ENCODE peak calls at places on chromosomes 5 and 9, in four cellular contexts. N is K562, V is heart left ventricle, P is breast epithelium. C is an unnamed sample.

GRCh38 chr9:124126571-124127289 is 115.2 kb downstream of the LHX2 start:
- DNase-seq in P (peak; percentile 75), N (peak; percentile 83), V (peak; percentile 67), C (peak; percentile 90)

GRCh38 chr9:125549465-125550215 is 157.4 kb downstream of the MAPKAP1 start:
- DNase-seq in V (peak; percentile 66), N (no peak), P (no peak), C (no peak)

GRCh38 chr5:82165740-82166530 is 112.2 kb downstream of the RPS23 start:
- DNase-seq in V (peak; percentile 79), N (peak; percentile 76), P (no peak), C (no peak)

GRCh38 chr5:83720805-83721431 is at the start of gene HAPLN1:
- DNase-seq in N (no peak), P (no peak), V (peak; percentile 21), C (peak; percentile 27)

GRCh38 chr5:58450018-58450417 is 9.9 kb downstream of the PLK2 start:
- DNase-seq in P (no peak), V (no peak), N (no peak), C (no peak)

GRCh38 chr9:129370770-129371169 is 192.7 kb upstream of the IER5L start:
- DNase-seq in V (no peak), P (no peak), N (no peak), C (no peak)

GRCh38 chr5:147740864-147741263 is 41.7 kb downstream of the JAKMIP2 start:
- DNase-seq in N (no peak), P (no peak), V (no peak), C (no peak)

GRCh38 chr9:89177401-89178161 is 1.0 kb downstream of the SHC3 start:
- DNase-seq in V (no peak), N (no peak), P (no peak), C (no peak)

GRCh38 chr5:136094189-136094912 is 38.3 kb upstream of the SMAD5 start:
- DNase-seq in P (no peak), N (no peak), V (no peak), C (no peak)

GRCh38 chr5:142871056-142871879 is 101.1 kb downstream of the ARHGAP26 start:
- DNase-seq in N (no peak), P (no peak), V (no peak), C (no peak)
- TF ChIP-seq POLR2A in N (no peak), P (no peak), V (no peak), C (no peak)

GRCh38 chr9:70170151-70170795 is 88.5 kb upstream of the SMC5 start:
- DNase-seq in V (no peak), P (no peak), N (no peak), C (no peak)
- TF ChIP-seq POLR2A in V (no peak), P (no peak), N (no peak), C (no peak)

DNA sequence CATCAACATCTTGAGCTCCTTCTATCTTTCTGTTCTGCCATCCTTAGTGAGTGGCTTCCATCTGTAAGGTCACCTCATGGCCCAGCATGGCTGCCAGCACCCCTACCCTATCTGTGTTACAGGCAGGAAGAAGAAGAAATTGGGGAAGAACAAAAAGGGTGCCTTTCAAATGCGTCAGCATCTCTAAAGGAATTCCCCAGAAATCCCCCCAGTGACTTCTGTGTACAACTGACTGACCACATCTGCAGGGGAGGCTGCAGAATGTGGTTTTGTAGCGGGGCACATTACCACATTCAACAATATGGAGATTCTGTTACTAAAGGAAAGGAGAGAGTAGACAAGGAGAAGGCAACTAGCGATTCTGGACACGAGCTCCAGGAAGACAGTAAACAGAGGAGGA is 40.1 kb downstream of the ALG2 start:
- DNase-seq in V (no peak), N (no peak), P (no peak), C (no peak)
- TF ChIP-seq POLR2A in V (no peak), N (no peak), P (no peak), C (no peak)

DNA sequence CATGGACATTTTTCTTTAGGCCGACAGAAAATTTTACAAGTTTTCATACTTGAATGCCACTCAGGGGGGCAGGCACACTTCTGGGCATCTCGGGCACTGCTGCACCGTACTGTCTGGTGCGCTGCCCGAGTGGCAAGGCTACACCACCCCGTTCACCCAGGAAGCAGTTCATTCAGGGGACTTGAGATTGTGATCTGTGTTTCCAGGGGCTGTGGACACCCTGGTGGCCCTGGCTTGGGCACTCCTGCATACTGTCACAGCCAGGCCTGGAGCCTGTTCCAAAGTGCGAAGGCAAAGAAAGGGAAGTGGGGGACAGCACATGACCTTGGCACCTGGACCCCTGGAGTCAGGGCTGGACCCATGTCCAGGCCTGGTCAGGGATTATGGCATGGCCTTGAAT is 197.6 kb downstream of the PAX5 start:
- DNase-seq in P (no peak), V (no peak), N (no peak), C (no peak)
- TF ChIP-seq POLR2A in P (no peak), V (no peak), N (no peak), C (no peak)

DNA sequence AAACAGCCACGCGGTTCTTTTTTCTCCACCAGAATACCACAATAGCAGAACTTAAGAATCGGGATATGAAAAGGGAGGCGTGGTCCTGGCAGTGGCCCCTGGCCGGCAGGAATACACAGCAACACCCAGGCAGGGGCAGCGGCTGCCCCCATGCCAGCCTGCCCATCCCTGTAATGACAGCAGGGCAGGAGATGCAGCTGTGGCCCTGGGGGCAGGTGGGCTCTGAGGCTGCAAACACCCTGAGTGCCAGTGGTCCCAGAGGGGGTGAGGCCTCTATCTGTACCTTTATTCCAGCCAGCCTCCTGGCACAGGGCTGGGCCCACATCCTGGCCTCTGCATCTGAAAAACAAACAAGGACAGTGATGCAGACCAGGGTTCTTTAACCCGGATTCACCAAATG is 12.4 kb downstream of the DIPK1B start:
- DNase-seq in P (no peak), N (no peak), V (no peak), C (no peak)
- TF ChIP-seq POLR2A in P (no peak), N (no peak), V (no peak), C (no peak)

DNA sequence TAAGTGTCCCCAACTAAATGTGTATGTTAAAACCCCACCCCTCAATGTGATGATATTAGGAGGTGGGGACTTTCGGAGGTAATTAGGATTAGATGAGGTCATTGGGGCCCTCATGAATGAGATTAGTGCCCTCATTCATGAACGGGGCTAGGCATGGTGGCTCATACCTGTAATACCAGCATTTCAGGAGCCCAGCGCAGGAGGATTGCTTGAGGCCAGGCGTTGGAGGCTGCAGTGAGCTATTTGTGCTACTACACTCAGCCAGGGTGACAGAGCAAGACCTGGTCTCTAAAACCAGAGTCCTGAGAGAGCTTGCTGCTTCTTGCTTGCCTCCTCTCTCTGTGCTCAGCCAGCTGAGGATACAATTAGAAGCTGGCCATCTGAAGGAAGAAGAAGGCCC is 62.1 kb upstream of the HSPA9 start:
- DNase-seq in P (no peak), V (no peak), N (no peak), C (no peak)
- TF ChIP-seq POLR2A in P (no peak), V (no peak), N (no peak), C (no peak)

GRCh38 chr9:70412678-70413426 is 1.6 kb downstream of the KLF9 start:
- DNase-seq in V (peak; percentile 95), N (peak; percentile 59), P (peak; percentile 92), C (peak; percentile 71)

GRCh38 chr9:70409800-70410199 is 4.7 kb downstream of the KLF9 start:
- DNase-seq in P (no peak), V (no peak), N (no peak), C (no peak)

GRCh38 chr9:70411930-70412677 is 2.4 kb downstream of the KLF9 start:
- DNase-seq in N (peak; percentile 89), P (peak; percentile 62), V (peak; percentile 86), C (peak; percentile 96)

GRCh38 chr9:70410368-70410767 is 4.1 kb downstream of the KLF9 start:
- DNase-seq in V (no peak), N (no peak), P (no peak), C (no peak)

GRCh38 chr9:70411141-70411929 is 3.1 kb downstream of the KLF9 start:
- DNase-seq in N (peak; percentile 45), P (no peak), V (peak; percentile 75), C (peak; percentile 81)
- TF ChIP-seq POLR2A in N (peak; percentile 53), P (peak; percentile 40), V (no peak), C (no peak)

DNA sequence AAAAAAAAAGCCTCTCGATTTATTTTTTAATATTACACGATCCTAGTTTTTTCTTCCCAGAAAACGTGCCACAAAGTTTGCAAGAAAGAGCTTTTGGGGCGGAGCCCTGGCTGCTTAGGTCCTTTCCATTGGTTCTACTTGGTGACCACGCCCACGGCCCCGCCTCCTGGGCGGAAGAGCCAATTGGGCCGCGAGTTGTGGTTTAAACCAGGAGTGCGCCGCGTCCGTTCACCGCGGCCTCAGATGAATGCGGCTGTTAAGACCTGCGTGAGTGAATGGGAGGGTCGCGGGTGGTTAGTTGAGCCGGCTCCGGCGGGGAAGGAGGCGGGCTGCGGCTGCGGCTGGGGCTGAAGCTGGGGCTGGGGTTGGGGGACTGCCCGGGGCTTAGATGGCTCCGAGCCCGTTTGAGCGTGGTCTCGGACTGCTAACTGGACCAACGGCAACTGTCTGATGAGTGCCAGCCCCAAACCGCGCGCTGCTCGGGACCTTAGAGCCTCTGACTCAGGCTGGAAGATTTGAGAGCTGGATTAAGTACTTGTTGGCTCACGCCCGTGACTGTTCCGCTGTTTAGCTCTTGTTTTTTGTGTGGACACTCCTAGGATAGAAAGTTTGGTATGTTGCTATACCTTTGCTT is at the start of gene PTTG1:
- DNase-seq in N (peak; percentile 99), V (peak; percentile 97), P (peak; percentile 90), C (peak; percentile 69)
- TF ChIP-seq POLR2A in N (peak; percentile 94), V (no peak), P (no peak), C (peak; percentile 91)

GRCh38 chr9:128322342-128323191 is at the start of the genes COQ4 and TRUB2:
- DNase-seq in P (peak; percentile 93), N (peak; percentile 100), V (peak; percentile 95), C (peak; percentile 92)
- TF ChIP-seq POLR2A in P (no peak), N (no peak), V (no peak), C (peak; percentile 64)